ENCODE peak calls at places on chromosomes 4 and X, in seven cellular contexts. Q is astrocyte of the spinal cord, T is psoas muscle, P is transverse colon, Y is OCI-LY7, Z is choroid plexus epithelial cell, G is AG09319. W is an unnamed sample.

GRCh38 chrX:104902070-104902469 is 318.4 kb downstream of the TEX13A start:
- DNase-seq in Z (no peak), Q (no peak), P (no peak), Y (no peak), T (no peak), G (no peak), W (no peak)

GRCh38 chr4:3328814-3329663 is 36.2 kb downstream of the RGS12 start:
- DNase-seq in G (no peak), P (no peak), T (no peak), Y (no peak), Q (no peak), Z (no peak), W (no peak)

GRCh38 chrX:25048176-25048575 is 32.4 kb upstream of the ARX start:
- DNase-seq in Y (no peak), Q (no peak), G (no peak), Z (no peak), P (no peak), T (no peak), W (no peak)

GRCh38 chr4:168800926-168801325 is 209.1 kb downstream of the CBR4 start:
- DNase-seq in Z (no peak), Y (no peak), T (no peak), P (no peak), G (no peak), Q (no peak), W (no peak)

GRCh38 chr4:133920236-133920635 is 281.4 kb downstream of the PABPC4L start:
- DNase-seq in Y (no peak), G (no peak), Q (no peak), P (no peak), T (no peak), Z (no peak), W (no peak)

GRCh38 chr4:76622126-76622525 is 187.1 kb downstream of the SHROOM3 start:
- DNase-seq in Q (no peak), T (no peak), Y (no peak), Z (no peak), G (no peak), P (peak), W (peak)

GRCh38 chrX:39613508-39613921 is 484.2 kb downstream of the BCOR start:
- DNase-seq in Y (peak), P (peak), T (peak), Z (no peak), Q (peak), G (no peak), W (peak)

GRCh38 chrX:68508799-68509198 is 9.9 kb downstream of the YIPF6 start:
- DNase-seq in G (no peak), T (no peak), P (no peak), Y (no peak), Z (peak), Q (no peak), W (no peak)

GRCh38 chrX:38192007-38192625 is 28.6 kb downstream of the SRPX start:
- DNase-seq in Y (peak), T (no peak), Q (no peak), G (no peak), Z (peak), P (peak), W (peak)

GRCh38 chrX:12971282-12972003 is 3.5 kb upstream of the TMSB4X start:
- DNase-seq in T (peak), P (no peak), Y (no peak), Q (no peak), Z (no peak), G (no peak), W (no peak)

GRCh38 chr4:54225671-54226398 is 3.3 kb upstream of the PDGFRA start:
- DNase-seq in G (no peak), Q (peak), P (no peak), T (no peak), Z (peak), Y (no peak), W (no peak)
- TF ChIP-seq CTCF in G (no peak), Q (no peak), P (no peak), T (no peak), Z (no peak), Y (no peak), W (no peak)

DNA sequence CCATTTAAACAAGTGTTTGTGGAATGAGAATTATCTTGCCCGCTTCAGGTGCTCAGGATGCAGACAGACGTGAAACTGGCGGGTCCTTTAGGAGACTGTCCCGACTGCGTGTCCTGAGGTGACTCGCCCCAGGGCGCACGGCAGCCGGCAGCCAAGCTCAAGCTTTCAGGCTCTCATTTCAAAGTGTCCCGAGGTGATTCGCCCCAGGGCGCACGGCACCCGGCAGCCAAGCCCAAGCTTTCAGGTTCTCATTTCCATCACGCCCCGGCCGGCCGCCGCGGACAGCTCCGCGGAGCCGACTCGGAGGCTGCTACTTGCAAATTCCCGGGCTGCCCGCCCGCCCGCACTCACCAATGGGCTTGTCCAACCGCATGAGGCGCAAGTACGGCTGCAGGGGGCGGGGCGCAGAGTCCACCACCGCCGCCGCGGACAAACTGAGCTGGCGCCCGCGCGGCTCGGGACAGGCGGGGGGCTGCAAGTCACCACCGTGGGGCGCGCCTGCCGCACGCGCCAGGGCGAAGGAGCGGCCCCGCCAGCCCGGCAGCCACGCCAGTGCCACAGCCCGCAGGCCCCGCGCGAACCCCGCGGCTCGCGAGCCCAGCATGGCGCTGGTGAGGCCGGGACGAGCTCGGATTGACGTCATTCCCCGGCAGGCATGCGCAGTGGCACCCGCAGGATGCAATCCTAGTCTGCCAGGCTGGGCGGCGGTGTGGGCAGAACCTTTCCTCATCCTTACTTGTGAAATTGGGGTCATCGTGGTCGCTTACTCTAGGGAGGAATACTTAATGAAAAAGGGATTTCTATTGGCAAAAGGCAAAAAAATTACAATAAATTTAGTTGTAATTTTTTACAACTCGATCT is at the start of gene COQ2:
- DNase-seq in T (peak), P (peak), G (peak), Q (peak), Z (peak), Y (peak), W (peak)
- TF ChIP-seq CTCF in T (peak), P (peak), G (no peak), Q (no peak), Z (peak), Y (peak), W (no peak)

GRCh38 chr4:157222764-157223145 is 2.2 kb downstream of the GRIA2 start:
- DNase-seq in Z (no peak), Q (no peak), P (no peak), G (no peak), T (no peak), Y (no peak), W (no peak)

GRCh38 chr4:157223446-157223845 is 2.9 kb downstream of the GRIA2 start:
- DNase-seq in Y (no peak), Z (no peak), P (no peak), Q (no peak), G (no peak), T (no peak), W (no peak)

GRCh38 chr4:157225096-157225495 is 4.6 kb downstream of the GRIA2 start:
- DNase-seq in Z (no peak), P (no peak), Y (no peak), G (no peak), T (no peak), Q (no peak), W (no peak)

GRCh38 chr4:157226601-157227000 is 6.1 kb downstream of the GRIA2 start:
- DNase-seq in Z (no peak), G (no peak), P (no peak), Y (no peak), Q (no peak), T (no peak), W (no peak)

DNA sequence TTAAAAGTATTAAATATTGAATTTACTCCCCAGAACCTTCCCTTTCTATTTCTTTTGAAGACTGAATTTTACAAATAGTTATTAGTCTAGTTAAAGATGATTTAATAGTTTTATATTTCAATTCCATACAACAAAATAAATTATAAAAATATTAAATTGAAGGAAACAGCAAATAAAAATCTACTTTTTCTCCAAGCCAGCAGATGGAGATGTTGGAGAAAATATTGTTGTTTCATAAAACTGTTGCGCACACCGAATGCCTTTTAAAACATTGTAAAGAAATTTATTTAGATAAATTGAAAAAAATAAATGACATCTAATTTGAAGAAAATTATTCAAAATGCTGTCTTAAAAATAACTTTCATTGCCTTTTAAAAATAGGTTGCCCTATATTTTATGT is 5.5 kb downstream of the GRIA2 start:
- DNase-seq in P (no peak), Z (no peak), Y (no peak), Q (no peak), G (no peak), T (no peak), W (peak)
- TF ChIP-seq CTCF in P (no peak), Z (no peak), Y (no peak), Q (no peak), G (no peak), T (no peak), W (peak)

GRCh38 chrX:131792356-131792749 is 230.7 kb upstream of the STK26 start:
- DNase-seq in G (peak), Q (peak), Z (no peak), T (peak), P (peak), Y (no peak), W (peak)
- TF ChIP-seq CTCF in G (peak), Q (peak), Z (no peak), T (peak), P (no peak), Y (no peak), W (peak)

GRCh38 chr4:110347805-110348204 is 128.2 kb upstream of the ENPEP start:
- DNase-seq in Z (peak), G (no peak), T (no peak), Q (no peak), P (no peak), Y (no peak), W (no peak)

GRCh38 chr4:110348711-110349383 is 127.1 kb upstream of the ENPEP start:
- DNase-seq in T (no peak), P (no peak), Z (no peak), G (no peak), Q (no peak), Y (no peak), W (no peak)

GRCh38 chr4:110344165-110344564 is 131.8 kb upstream of the ENPEP start:
- DNase-seq in G (no peak), Q (peak), Z (peak), T (no peak), P (peak), Y (no peak), W (peak)
- TF ChIP-seq CTCF in G (peak), Q (peak), Z (peak), T (peak), P (peak), Y (peak), W (peak)

GRCh38 chr4:87462102-87462501 is 39.7 kb downstream of the NUDT9 start:
- DNase-seq in Y (no peak), T (no peak), P (no peak), Z (no peak), Q (no peak), G (no peak), W (no peak)

GRCh38 chr4:87461281-87461700 is 38.9 kb downstream of the NUDT9 start:
- DNase-seq in T (no peak), Q (peak), Y (no peak), P (no peak), Z (peak), G (no peak), W (no peak)

GRCh38 chr4:87469390-87469789 is 47.0 kb downstream of the NUDT9 start:
- DNase-seq in G (no peak), Y (no peak), T (no peak), P (no peak), Q (no peak), Z (peak), W (no peak)

DNA sequence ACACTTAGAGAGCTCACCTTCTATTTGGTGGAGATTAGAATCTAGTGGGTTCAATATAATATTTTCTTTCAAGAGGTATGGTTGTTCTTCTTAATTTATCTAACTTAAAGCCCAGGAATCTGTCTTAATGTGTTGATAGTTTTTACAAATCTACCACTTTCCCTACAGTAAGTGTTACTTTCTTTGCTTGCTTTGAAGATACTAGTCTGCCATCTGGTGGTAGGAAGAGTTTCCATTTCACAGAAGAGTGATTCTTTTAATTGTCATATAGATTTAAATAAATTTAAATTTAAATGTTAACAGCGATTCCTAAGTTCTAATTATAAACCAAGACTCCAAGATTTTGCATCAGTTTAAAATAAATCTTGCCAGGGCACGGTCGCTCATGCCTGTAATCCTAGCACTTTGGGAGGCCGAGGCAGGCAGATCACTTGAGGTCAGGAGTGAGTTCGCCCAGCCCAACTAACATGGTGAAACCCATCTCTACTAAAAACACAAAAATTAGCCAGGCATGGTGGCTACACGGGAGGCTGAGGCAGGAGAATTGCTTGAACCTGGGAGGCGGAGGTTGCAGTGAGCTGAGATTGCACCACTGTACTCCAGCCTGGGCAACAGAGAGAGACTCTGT is 43.5 kb downstream of the NUDT9 start:
- DNase-seq in Y (peak), Z (peak), T (no peak), P (no peak), Q (peak), G (peak), W (peak)
- TF ChIP-seq CTCF in Y (peak), Z (peak), T (peak), P (peak), Q (peak), G (peak), W (peak)

GRCh38 chr4:17126306-17126978 is 228.0 kb upstream of the LDB2 start:
- DNase-seq in T (no peak), Y (no peak), P (no peak), Z (no peak), G (no peak), Q (no peak), W (no peak)

GRCh38 chr4:17128268-17128667 is 229.8 kb upstream of the LDB2 start:
- DNase-seq in G (no peak), T (no peak), Q (no peak), P (no peak), Y (no peak), Z (no peak), W (peak)

GRCh38 chr4:17120761-17121160 is 222.3 kb upstream of the LDB2 start:
- DNase-seq in Y (no peak), T (no peak), G (no peak), P (no peak), Z (no peak), Q (no peak), W (peak)

GRCh38 chr4:17124767-17125166 is 226.3 kb upstream of the LDB2 start:
- DNase-seq in Q (no peak), T (no peak), Z (no peak), P (no peak), Y (no peak), G (no peak), W (no peak)
- TF ChIP-seq CTCF in Q (peak), T (no peak), Z (peak), P (no peak), Y (peak), G (no peak), W (no peak)

GRCh38 chr4:120874792-120875774 is 47.4 kb downstream of the PRDM5 start:
- DNase-seq in G (no peak), T (no peak), Q (no peak), P (no peak), Z (no peak), Y (no peak), W (no peak)
- TF ChIP-seq CTCF in G (no peak), T (no peak), Q (no peak), P (no peak), Z (no peak), Y (no peak), W (no peak)

GRCh38 chr4:5166377-5166776 is 115.1 kb downstream of the STK32B start:
- DNase-seq in P (no peak), Y (no peak), G (no peak), Z (no peak), Q (no peak), T (no peak), W (no peak)
- TF ChIP-seq CTCF in P (no peak), Y (no peak), G (no peak), Z (no peak), Q (no peak), T (no peak), W (no peak)